ENCODE peak calls at places on chromosomes 13 and 19, in eight cellular contexts. J is HuH-7; R is SHP77 treated with DMSO at 0.1 percent for 48 hours; Q is RPMI7951; F is stimulated activated CD8-positive, alpha-beta memory T cell treated with anti-CD3 and anti-CD28 coated beads, Interleukin-4, amount 100 ng/mL, for 4 hours; Z is GM19239; U is left ventricle myocardium inferior; X is endothelial cell of umbilical vein. P is an unnamed sample.

GRCh38 chr13:76503756-76504155 is 382.4 kb downstream of the KCTD12 start:
- DNase-seq in R (peak; percentile 97), Z (no peak), F (no peak), Q (no peak), J (no peak), X (no peak), U (no peak), P (no peak)

GRCh38 chr13:113032291-113032690 is 63.3 kb downstream of the MCF2L start:
- DNase-seq in F (no peak), R (no peak), J (no peak), X (no peak), Q (no peak), U (no peak), Z (no peak), P (no peak)

GRCh38 chr19:2014731-2015610 is 543 bp downstream of the BTBD2 start:
- DNase-seq in F (no peak), Z (peak; percentile 65), X (no peak), J (no peak), U (no peak), Q (peak; percentile 18), R (no peak), P (peak; percentile 52)

GRCh38 chr13:101917833-101918755 is 465.6 kb downstream of the ITGBL1 start:
- DNase-seq in J (no peak), X (no peak), R (peak; percentile 94), Z (no peak), U (no peak), F (no peak), Q (no peak), P (no peak)

GRCh38 chr13:31898383-31899071 is 133.0 kb upstream of the FRY start:
- DNase-seq in R (no peak), Q (peak; percentile 20), Z (no peak), U (no peak), J (no peak), F (no peak), X (no peak), P (no peak)

GRCh38 chr19:524062-524674 is 7.4 kb upstream of the CDC34 start:
- DNase-seq in Q (peak; percentile 59), X (no peak), R (no peak), F (no peak), U (peak; percentile 38), J (no peak), Z (no peak), P (no peak)

GRCh38 chr19:39310558-39311311 is 9.9 kb downstream of the LRFN1 start:
- DNase-seq in Q (no peak), R (no peak), U (no peak), Z (no peak), J (no peak), X (no peak), F (no peak), P (no peak)

GRCh38 chr13:24627090-24627714 is 53.0 kb upstream of the ATP12A start:
- DNase-seq in U (no peak), J (peak; percentile 76), F (no peak), Z (no peak), X (no peak), R (peak; percentile 2), Q (no peak), P (no peak)

GRCh38 chr13:92721610-92722009 is 505.0 kb upstream of the GPC6 start:
- DNase-seq in U (no peak), R (no peak), Q (no peak), J (no peak), Z (no peak), F (no peak), X (no peak), P (no peak)

GRCh38 chr13:99417151-99417820 is 84.0 kb upstream of the TM9SF2 start:
- DNase-seq in J (no peak), Z (no peak), R (no peak), Q (no peak), X (no peak), F (no peak), U (no peak), P (no peak)

GRCh38 chr19:53132231-53132991 is at the start of gene ZNF415:
- DNase-seq in Q (peak; percentile 78), X (peak; percentile 35), R (no peak), J (no peak), Z (no peak), F (peak; percentile 26), U (peak; percentile 82), P (peak; percentile 84)

GRCh38 chr19:30897034-30897433 is 452.2 kb downstream of the TSHZ3 start:
- DNase-seq in Q (no peak), R (no peak), J (no peak), F (no peak), Z (no peak), X (no peak), U (no peak), P (no peak)

GRCh38 chr13:105334211-105334610 is 1201.3 kb downstream of the EFNB2 start:
- DNase-seq in Q (no peak), F (no peak), U (no peak), Z (no peak), R (no peak), X (peak; percentile 42), J (no peak), P (no peak)

GRCh38 chr19:55468054-55468393 is 3.5 kb upstream of the C19orf85 start:
- DNase-seq in F (no peak), Z (no peak), X (no peak), U (no peak), R (no peak), J (no peak), Q (no peak), P (no peak)

GRCh38 chr13:36158606-36159005 is 27.4 kb upstream of the DCLK1 start:
- DNase-seq in R (no peak), Z (no peak), U (no peak), Q (no peak), X (no peak), J (no peak), F (no peak), P (no peak)

GRCh38 chr19:3528539-3529211 is 10.3 kb upstream of the TEKTIP1 start:
- DNase-seq in U (no peak), F (no peak), J (no peak), Q (no peak), R (no peak), X (no peak), Z (no peak), P (no peak)

GRCh38 chr19:30276312-30276884 is 95.8 kb upstream of the ZNF536 start:
- DNase-seq in Z (no peak), X (no peak), R (no peak), J (no peak), Q (no peak), U (no peak), F (no peak), P (no peak)

GRCh38 chr19:11098327-11098726 is 9.1 kb downstream of the LDLR start:
- DNase-seq in X (no peak), F (no peak), Q (no peak), Z (no peak), R (no peak), J (no peak), U (no peak), P (no peak)

GRCh38 chr19:29409121-29409862 is 116.5 kb upstream of the VSTM2B start:
- DNase-seq in Z (no peak), U (no peak), R (no peak), Q (no peak), J (no peak), X (no peak), F (no peak), P (no peak)

GRCh38 chr13:98515804-98516465 is 61.0 kb downstream of the STK24 start:
- DNase-seq in Z (no peak), X (no peak), J (no peak), F (no peak), Q (no peak), R (no peak), U (no peak), P (no peak)

GRCh38 chr13:107450931-107451330 is 764.4 kb downstream of the LIG4 start:
- DNase-seq in R (no peak), U (no peak), F (no peak), X (peak; percentile 99), J (no peak), Z (no peak), Q (peak; percentile 99), P (no peak)

GRCh38 chr19:1259206-1259872 is 9.8 kb upstream of the CIRBP start:
- DNase-seq in U (peak; percentile 85), Q (peak; percentile 66), F (peak; percentile 56), R (no peak), J (no peak), Z (peak; percentile 84), X (peak; percentile 62), P (peak; percentile 75)

GRCh38 chr13:30818323-30818960 is 83.1 kb downstream of the ALOX5AP start:
- DNase-seq in X (no peak), U (no peak), Z (no peak), F (no peak), R (no peak), Q (peak; percentile 76), J (no peak), P (no peak)

GRCh38 chr19:3176715-3177501 is 1.7 kb upstream of the S1PR4 start:
- DNase-seq in X (no peak), Z (no peak), J (no peak), F (peak; percentile 58), Q (peak; percentile 74), R (no peak), U (no peak), P (peak; percentile 46)

GRCh38 chr13:49540552-49540951 is 44.8 kb downstream of the PHF11 start:
- DNase-seq in U (no peak), J (no peak), Q (peak; percentile 35), R (no peak), F (no peak), X (peak; percentile 81), Z (no peak), P (peak; percentile 43)

GRCh38 chr13:47332149-47332548 is 435.3 kb upstream of the HTR2A start:
- DNase-seq in R (no peak), U (no peak), X (no peak), Q (peak; percentile 31), J (no peak), F (no peak), Z (no peak), P (no peak)

P was measured in RPMI8226.